ENCODE peak calls at places on chromosomes 3 and 15, in seven cellular contexts. U is Calu3, P is ovary, L is endothelial cell, M is kidney glomerular epithelial cell, T is IMR-90, G is MG63. J is an unnamed sample.

GRCh38 chr15:90138071-90138833 is 36.0 kb upstream of the IDH2 start:
- DNase-seq in M (peak), P (no peak), G (no peak), U (no peak), T (no peak), L (no peak), J (no peak)

GRCh38 chr15:91258436-91258779 is 158.4 kb downstream of the SV2B start:
- DNase-seq in U (peak), T (no peak), L (peak), G (no peak), P (no peak), M (no peak), J (no peak)

GRCh38 chr3:114848643-114849350 is 298.3 kb downstream of the ZBTB20 start:
- DNase-seq in U (no peak), P (no peak), T (no peak), L (no peak), M (no peak), G (no peak), J (no peak)

GRCh38 chr3:190731596-190731995 is 130.9 kb downstream of the GMNC start:
- DNase-seq in U (no peak), M (no peak), T (no peak), G (no peak), P (no peak), L (no peak), J (no peak)

GRCh38 chr15:68620721-68621528 is 42.1 kb downstream of the CORO2B start:
- DNase-seq in G (peak), U (no peak), T (peak), L (no peak), M (no peak), P (peak), J (peak)

GRCh38 chr15:74434260-74434915 is 630 bp upstream of the SEMA7A start:
- DNase-seq in G (no peak), T (peak), U (no peak), P (no peak), L (no peak), M (no peak), J (peak)

GRCh38 chr3:134598813-134599563 is 51.8 kb downstream of the KY start:
- DNase-seq in M (no peak), G (no peak), L (no peak), U (no peak), P (no peak), T (no peak), J (no peak)

GRCh38 chr3:123652346-123652984 is 67.6 kb upstream of the HACD2 start:
- DNase-seq in U (peak), M (peak), G (peak), P (peak), T (peak), L (peak), J (peak)

GRCh38 chr3:120092444-120092843 is 1.8 kb downstream of the GSK3B start:
- DNase-seq in T (no peak), P (no peak), U (no peak), G (no peak), L (no peak), M (no peak), J (no peak)

GRCh38 chr3:38599886-38600285 is 49.6 kb downstream of the SCN5A start:
- DNase-seq in P (no peak), T (no peak), G (no peak), M (no peak), U (no peak), L (no peak), J (no peak)

GRCh38 chr3:48594431-48595049 is 589 bp downstream of the COL7A1 start:
- DNase-seq in P (no peak), T (peak), L (no peak), G (no peak), M (no peak), U (no peak), J (peak)

J was measured in GM23248.